ENCODE peak calls at places on chromosomes 13 and 19, in eight cellular contexts. One of them, this sample, is unnamed.

GRCh38 chr13:91245283-91245682 is 102.2 kb upstream of the MIR17HG start:
- DNase-seq in glomerular endothelial cell: no peak
- DNase-seq in progenitor cell of endocrine pancreas: no peak
- DNase-seq in NCI-H2081: no peak
- DNase-seq in ELF-1: no peak
- DNase-seq in SJSA1: no peak
- DNase-seq in hepatic stellate cell: no peak
- DNase-seq in anterior cingulate cortex: no peak
- DNase-seq in this sample: no peak

GRCh38 chr19:32566246-32566830 is 14.7 kb upstream of the PDCD5 start:
- DNase-seq in glomerular endothelial cell: no peak
- DNase-seq in progenitor cell of endocrine pancreas: no peak
- DNase-seq in NCI-H2081: no peak
- DNase-seq in ELF-1: no peak
- DNase-seq in SJSA1: no peak
- DNase-seq in hepatic stellate cell: peak; percentile 46
- DNase-seq in anterior cingulate cortex: no peak
- DNase-seq in this sample: peak; percentile 71

GRCh38 chr13:30915691-30916541 is 9.8 kb downstream of the MEDAG start:
- DNase-seq in glomerular endothelial cell: no peak
- DNase-seq in progenitor cell of endocrine pancreas: no peak
- DNase-seq in NCI-H2081: no peak
- DNase-seq in ELF-1: no peak
- DNase-seq in SJSA1: no peak
- DNase-seq in hepatic stellate cell: no peak
- DNase-seq in anterior cingulate cortex: no peak
- DNase-seq in this sample: peak; percentile 65

GRCh38 chr13:48642061-48642460 is 11.7 kb upstream of the CYSLTR2 start:
- DNase-seq in glomerular endothelial cell: no peak
- DNase-seq in progenitor cell of endocrine pancreas: no peak
- DNase-seq in NCI-H2081: no peak
- DNase-seq in ELF-1: no peak
- DNase-seq in SJSA1: no peak
- DNase-seq in hepatic stellate cell: no peak
- DNase-seq in anterior cingulate cortex: no peak
- DNase-seq in this sample: no peak

GRCh38 chr19:42657551-42657950 is 62.8 kb upstream of the CEACAM8 start:
- DNase-seq in glomerular endothelial cell: no peak
- DNase-seq in progenitor cell of endocrine pancreas: no peak
- DNase-seq in NCI-H2081: no peak
- DNase-seq in ELF-1: no peak
- DNase-seq in SJSA1: no peak
- DNase-seq in hepatic stellate cell: no peak
- DNase-seq in anterior cingulate cortex: no peak
- DNase-seq in this sample: no peak

GRCh38 chr19:13906525-13906904 is 514 bp downstream of the CC2D1A start:
- DNase-seq in glomerular endothelial cell: no peak
- DNase-seq in progenitor cell of endocrine pancreas: no peak
- DNase-seq in NCI-H2081: no peak
- DNase-seq in ELF-1: no peak
- DNase-seq in SJSA1: no peak
- DNase-seq in hepatic stellate cell: no peak
- DNase-seq in anterior cingulate cortex: no peak
- DNase-seq in this sample: no peak

GRCh38 chr19:29546583-29547190 is 20.9 kb downstream of the VSTM2B start:
- DNase-seq in glomerular endothelial cell: no peak
- DNase-seq in progenitor cell of endocrine pancreas: no peak
- DNase-seq in NCI-H2081: no peak
- DNase-seq in ELF-1: no peak
- DNase-seq in SJSA1: no peak
- DNase-seq in hepatic stellate cell: no peak
- DNase-seq in anterior cingulate cortex: no peak
- DNase-seq in this sample: peak; percentile 41

GRCh38 chr19:27671876-27672275 is 1541.1 kb downstream of the UQCRFS1 start:
- DNase-seq in glomerular endothelial cell: no peak
- DNase-seq in progenitor cell of endocrine pancreas: no peak
- DNase-seq in NCI-H2081: no peak
- DNase-seq in ELF-1: no peak
- DNase-seq in SJSA1: no peak
- DNase-seq in hepatic stellate cell: no peak
- DNase-seq in anterior cingulate cortex: no peak
- DNase-seq in this sample: no peak

GRCh38 chr19:46016426-46017094 is 6.3 kb downstream of the PGLYRP1 start:
- DNase-seq in glomerular endothelial cell: no peak
- DNase-seq in progenitor cell of endocrine pancreas: peak; percentile 81
- DNase-seq in NCI-H2081: peak; percentile 80
- DNase-seq in ELF-1: peak; percentile 87
- DNase-seq in SJSA1: peak; percentile 59
- DNase-seq in hepatic stellate cell: peak; percentile 90
- DNase-seq in anterior cingulate cortex: peak; percentile 49
- DNase-seq in this sample: peak; percentile 72

GRCh38 chr13:50684366-50684765 is 159.1 kb downstream of the DLEU7 start:
- DNase-seq in glomerular endothelial cell: no peak
- DNase-seq in progenitor cell of endocrine pancreas: no peak
- DNase-seq in NCI-H2081: no peak
- DNase-seq in ELF-1: no peak
- DNase-seq in SJSA1: no peak
- DNase-seq in hepatic stellate cell: no peak
- DNase-seq in anterior cingulate cortex: no peak
- DNase-seq in this sample: peak; percentile 76

GRCh38 chr19:17996826-17997316 is 11.1 kb upstream of the ARRDC2 start:
- DNase-seq in glomerular endothelial cell: no peak
- DNase-seq in progenitor cell of endocrine pancreas: peak; percentile 85
- DNase-seq in NCI-H2081: peak; percentile 70
- DNase-seq in ELF-1: peak; percentile 90
- DNase-seq in SJSA1: peak; percentile 69
- DNase-seq in hepatic stellate cell: peak; percentile 90
- DNase-seq in anterior cingulate cortex: peak; percentile 69
- DNase-seq in this sample: peak; percentile 68